ENCODE peak calls at places on chromosomes 5 and 9, in nine cellular contexts. P, Y, I, U, H, A, W, B and M are unnamed samples.

GRCh38 chr9:90909225-90909624 is 107.6 kb downstream of the SYK start:
- DNase-seq in P (no peak), Y (no peak), U (no peak), H (no peak), B (no peak), I (no peak), A (no peak), W (no peak), M (no peak)

GRCh38 chr9:131402073-131402472 is 8.2 kb downstream of the PRRC2B start:
- DNase-seq in Y (no peak), A (no peak), W (no peak), H (peak; percentile 9), I (no peak), P (no peak), U (no peak), B (no peak), M (no peak)

GRCh38 chr9:109799792-109800191 is 19.8 kb downstream of the PALM2AKAP2 start:
- DNase-seq in Y (no peak), I (no peak), W (no peak), P (peak; percentile 47), A (no peak), U (no peak), B (no peak), H (no peak), M (no peak)

GRCh38 chr9:12627091-12627490 is 66.1 kb upstream of the TYRP1 start:
- DNase-seq in W (no peak), P (no peak), B (no peak), Y (no peak), A (peak; percentile 93), I (no peak), U (no peak), H (no peak), M (no peak)

GRCh38 chr5:72857396-72857795 is 40.9 kb downstream of the TNPO1 start:
- DNase-seq in B (no peak), Y (no peak), I (no peak), H (no peak), W (no peak), U (no peak), A (no peak), P (no peak), M (no peak)

GRCh38 chr5:71014186-71014585 is 11.0 kb downstream of the NAIP start:
- DNase-seq in I (no peak), A (no peak), B (no peak), H (no peak), U (no peak), P (no peak), Y (peak; percentile 40), W (no peak), M (no peak)

GRCh38 chr9:99437145-99437544 is 215.1 kb downstream of the SEC61B start:
- DNase-seq in P (no peak), U (no peak), I (no peak), A (no peak), H (no peak), B (no peak), Y (no peak), W (no peak), M (no peak)

GRCh38 chr9:86034863-86035734 is 64.3 kb downstream of the GOLM1 start:
- DNase-seq in Y (no peak), A (peak; percentile 50), P (peak; percentile 42), U (no peak), W (no peak), B (no peak), I (peak; percentile 59), H (no peak), M (peak; percentile 13)

GRCh38 chr5:134396274-134396673 is 15.4 kb downstream of the CDKN2AIPNL start:
- DNase-seq in P (no peak), U (no peak), Y (no peak), B (no peak), A (no peak), I (no peak), H (no peak), W (no peak), M (no peak)

GRCh38 chr9:17556935-17557334 is 21.9 kb upstream of the SH3GL2 start:
- DNase-seq in U (no peak), Y (no peak), A (no peak), P (no peak), B (no peak), W (no peak), I (no peak), H (no peak), M (no peak)

GRCh38 chr5:180808461-180809000 is 5.9 kb upstream of the MGAT1 start:
- DNase-seq in Y (no peak), B (no peak), I (peak; percentile 21), W (no peak), U (no peak), P (no peak), H (no peak), A (no peak), M (no peak)

GRCh38 chr9:114089206-114089840 is 9.8 kb downstream of the KIF12 start:
- DNase-seq in A (no peak), P (no peak), U (no peak), B (no peak), H (no peak), I (no peak), Y (no peak), W (no peak), M (no peak)

GRCh38 chr5:96426831-96427230 is 6.2 kb downstream of the PCSK1 start:
- DNase-seq in B (no peak), P (no peak), I (no peak), W (no peak), U (no peak), A (no peak), Y (no peak), H (no peak), M (no peak)

GRCh38 chr5:138274189-138274853 is at the start of gene GFRA3:
- DNase-seq in B (no peak), H (no peak), U (no peak), A (no peak), I (peak; percentile 3), P (no peak), W (no peak), Y (peak; percentile 61), M (peak; percentile 23)

GRCh38 chr9:72598639-72599038 is 77.2 kb downstream of the TMC1 start:
- DNase-seq in A (no peak), I (no peak), P (no peak), Y (no peak), B (no peak), U (no peak), H (no peak), W (no peak), M (no peak)

GRCh38 chr9:38181866-38182265 is 112.8 kb upstream of the SHB start:
- DNase-seq in P (no peak), A (no peak), B (no peak), U (no peak), H (no peak), Y (no peak), W (no peak), I (no peak), M (no peak)

GRCh38 chr9:131732636-131733340 is 7.1 kb downstream of the RAPGEF1 start:
- DNase-seq in H (peak; percentile 30), P (no peak), W (no peak), I (no peak), A (no peak), Y (no peak), U (no peak), B (no peak), M (peak; percentile 45)

GRCh38 chr9:137294091-137294683 is 7.9 kb downstream of the NRARP start:
- DNase-seq in P (peak; percentile 74), A (no peak), U (no peak), W (no peak), B (no peak), Y (no peak), H (no peak), I (peak; percentile 79), M (no peak)

GRCh38 chr9:70112981-70113380 is 69.3 kb downstream of the MAMDC2 start:
- DNase-seq in H (no peak), B (no peak), W (no peak), Y (no peak), U (no peak), P (peak; percentile 29), A (no peak), I (no peak), M (no peak)

GRCh38 chr9:17229945-17230560 is 95.2 kb downstream of the CNTLN start:
- DNase-seq in W (no peak), B (no peak), H (no peak), Y (no peak), I (no peak), A (no peak), P (peak; percentile 3), U (no peak), M (no peak)

GRCh38 chr9:131399972-131400371 is 6.1 kb downstream of the PRRC2B start:
- DNase-seq in U (no peak), Y (no peak), A (no peak), W (no peak), I (no peak), H (no peak), B (no peak), P (no peak), M (no peak)

GRCh38 chr5:60700347-60700815 is 415 bp upstream of the DEPDC1B start:
- DNase-seq in P (no peak), H (no peak), W (no peak), Y (no peak), A (no peak), I (no peak), B (no peak), U (no peak), M (no peak)

GRCh38 chr5:113167985-113168384 is 191.4 kb downstream of the DCP2 start:
- DNase-seq in W (no peak), I (no peak), P (no peak), H (no peak), B (no peak), A (no peak), Y (no peak), U (no peak), M (no peak)

GRCh38 chr5:83084336-83084735 is 7.0 kb downstream of the XRCC4 start:
- DNase-seq in A (no peak), H (no peak), P (no peak), B (no peak), U (no peak), Y (no peak), W (no peak), I (no peak), M (no peak)

GRCh38 chr9:112112519-112112918 is 62.6 kb downstream of the SUSD1 start:
- DNase-seq in P (peak; percentile 90), U (no peak), I (no peak), A (no peak), Y (no peak), B (no peak), W (peak; percentile 73), H (no peak), M (no peak)

GRCh38 chr5:10479226-10479721 is 37.6 kb downstream of the ROPN1L start:
- DNase-seq in U (no peak), P (peak; percentile 96), B (no peak), I (peak; percentile 85), Y (no peak), A (no peak), H (peak; percentile 30), W (no peak), M (no peak)

GRCh38 chr5:140794594-140795258 is at the start of gene PCDHA2:
- DNase-seq in B (no peak), A (no peak), I (no peak), U (no peak), W (no peak), H (no peak), P (no peak), Y (no peak), M (no peak)

GRCh38 chr9:72305102-72305546 is 59.9 kb downstream of the ZFAND5 start:
- DNase-seq in A (no peak), P (peak; percentile 60), U (no peak), B (no peak), I (peak; percentile 73), Y (peak; percentile 92), W (no peak), H (no peak), M (no peak)

GRCh38 chr9:136603901-136604816 is 58.3 kb upstream of the NOTCH1 start:
- DNase-seq in U (no peak), H (no peak), A (no peak), I (peak; percentile 76), Y (no peak), B (no peak), P (no peak), W (no peak), M (no peak)

GRCh38 chr5:157271740-157272271 is 5.9 kb downstream of the CYFIP2 start:
- DNase-seq in H (no peak), Y (no peak), W (no peak), U (peak; percentile 49), B (peak; percentile 88), I (peak; percentile 48), P (no peak), A (no peak), M (peak; percentile 97)

GRCh38 chr9:89576404-89576824 is 28.4 kb upstream of the GADD45G start:
- DNase-seq in H (no peak), Y (no peak), I (no peak), A (peak; percentile 40), P (peak; percentile 48), U (no peak), W (no peak), B (no peak), M (no peak)